ENCODE peak calls at places on chromosomes 4 and X, in seven cellular contexts. M is choroid plexus epithelial cell, Q is heart right ventricle, U is endodermal cell, X is upper lobe of right lung, H is lower lobe of right lung, I is suprapubic skin. Z is an unnamed sample.

GRCh38 chr4:168771251-168771650 is 238.8 kb downstream of the CBR4 start:
- DNase-seq in H (no peak), X (no peak), I (no peak), M (no peak), Q (no peak), U (no peak), Z (no peak)

GRCh38 chr4:138892483-138893386 is 122.8 kb upstream of the NOCT start:
- DNase-seq in Q (no peak), M (no peak), U (no peak), I (no peak), X (no peak), H (no peak), Z (no peak)

GRCh38 chrX:97446298-97446882 is 562.7 kb downstream of the RPA4 start:
- DNase-seq in I (no peak), X (no peak), U (no peak), H (no peak), Q (no peak), M (peak), Z (peak)

GRCh38 chr4:59597536-59598232 is 1602.4 kb upstream of the ADGRL3 start:
- DNase-seq in H (no peak), U (no peak), Q (no peak), I (no peak), M (peak), X (peak), Z (no peak)

GRCh38 chr4:152937280-152937534 is 1.1 kb downstream of the FHDC1 start:
- DNase-seq in Q (no peak), I (no peak), U (no peak), M (no peak), H (no peak), X (no peak), Z (no peak)

GRCh38 chrX:11261260-11261659 is 32.0 kb upstream of the AMELX start:
- DNase-seq in H (no peak), M (peak), U (no peak), I (no peak), Q (no peak), X (no peak), Z (peak)

GRCh38 chr4:124386648-124387047 is 325.9 kb downstream of the ANKRD50 start:
- DNase-seq in H (no peak), I (no peak), M (peak), Q (no peak), X (no peak), U (no peak), Z (no peak)

GRCh38 chr4:135365065-135365464 is 1163.5 kb upstream of the PABPC4L start:
- DNase-seq in U (no peak), Q (no peak), H (no peak), I (no peak), M (peak), X (no peak), Z (peak)

GRCh38 chr4:14583331-14583730 is 418.9 kb upstream of the CPEB2 start:
- DNase-seq in Q (no peak), M (peak), H (no peak), U (no peak), X (no peak), I (no peak), Z (peak)

GRCh38 chrX:42755820-42756219 is 22.1 kb downstream of the PPP1R2C start:
- DNase-seq in U (no peak), Q (peak), H (peak), M (peak), I (peak), X (no peak), Z (peak)

GRCh38 chrX:15016051-15016450 is 142.8 kb downstream of the MOSPD2 start:
- DNase-seq in M (no peak), U (no peak), X (no peak), Q (no peak), I (no peak), H (no peak), Z (no peak)

GRCh38 chr4:13640149-13640671 is 12.7 kb upstream of the BOD1L1 start:
- DNase-seq in M (peak), I (no peak), U (peak), H (no peak), Q (no peak), X (no peak), Z (peak)

GRCh38 chr4:187617117-187617516 is 378.5 kb upstream of the ZFP42 start:
- DNase-seq in H (no peak), M (peak), I (no peak), U (no peak), Q (no peak), X (no peak), Z (no peak)

GRCh38 chr4:186839122-186840037 is 115.7 kb upstream of the FAT1 start:
- DNase-seq in U (no peak), H (no peak), X (no peak), I (no peak), Q (no peak), M (peak), Z (peak)

GRCh38 chr4:38759077-38759789 is 23.6 kb downstream of the TLR10 start:
- DNase-seq in H (no peak), U (peak), X (no peak), I (no peak), Q (peak), M (peak), Z (peak)

GRCh38 chr4:176437756-176438155 is 118.0 kb downstream of the SPCS3 start:
- DNase-seq in M (no peak), X (no peak), H (no peak), U (no peak), Q (no peak), I (no peak), Z (peak)

GRCh38 chr4:159141193-159141592 is 38.3 kb downstream of the RAPGEF2 start:
- DNase-seq in U (no peak), Q (no peak), I (no peak), H (no peak), X (no peak), M (peak), Z (no peak)

GRCh38 chr4:107279729-107280128 is 243.6 kb upstream of the DKK2 start:
- DNase-seq in I (no peak), X (no peak), U (no peak), H (no peak), M (peak), Q (no peak), Z (peak)

GRCh38 chrX:30597258-30598012 is 19.9 kb upstream of the TASL start:
- DNase-seq in U (no peak), Q (no peak), H (no peak), I (no peak), X (no peak), M (no peak), Z (peak)

GRCh38 chrX:9683350-9683749 is 82.3 kb downstream of the GPR143 start:
- DNase-seq in X (no peak), H (no peak), Q (no peak), U (no peak), M (no peak), I (no peak), Z (no peak)
- H3K4me3 ChIP-seq in X (no peak), H (no peak), Q (no peak), U (no peak), M (no peak), I (no peak), Z (no peak)

GRCh38 chr4:7781361-7781760 is 158.3 kb downstream of the AFAP1 start:
- DNase-seq in M (peak), U (no peak), Q (no peak), I (peak), X (peak), H (peak), Z (no peak)
- H3K4me3 ChIP-seq in M (no peak), U (no peak), Q (no peak), I (no peak), X (no peak), H (no peak), Z (no peak)

DNA sequence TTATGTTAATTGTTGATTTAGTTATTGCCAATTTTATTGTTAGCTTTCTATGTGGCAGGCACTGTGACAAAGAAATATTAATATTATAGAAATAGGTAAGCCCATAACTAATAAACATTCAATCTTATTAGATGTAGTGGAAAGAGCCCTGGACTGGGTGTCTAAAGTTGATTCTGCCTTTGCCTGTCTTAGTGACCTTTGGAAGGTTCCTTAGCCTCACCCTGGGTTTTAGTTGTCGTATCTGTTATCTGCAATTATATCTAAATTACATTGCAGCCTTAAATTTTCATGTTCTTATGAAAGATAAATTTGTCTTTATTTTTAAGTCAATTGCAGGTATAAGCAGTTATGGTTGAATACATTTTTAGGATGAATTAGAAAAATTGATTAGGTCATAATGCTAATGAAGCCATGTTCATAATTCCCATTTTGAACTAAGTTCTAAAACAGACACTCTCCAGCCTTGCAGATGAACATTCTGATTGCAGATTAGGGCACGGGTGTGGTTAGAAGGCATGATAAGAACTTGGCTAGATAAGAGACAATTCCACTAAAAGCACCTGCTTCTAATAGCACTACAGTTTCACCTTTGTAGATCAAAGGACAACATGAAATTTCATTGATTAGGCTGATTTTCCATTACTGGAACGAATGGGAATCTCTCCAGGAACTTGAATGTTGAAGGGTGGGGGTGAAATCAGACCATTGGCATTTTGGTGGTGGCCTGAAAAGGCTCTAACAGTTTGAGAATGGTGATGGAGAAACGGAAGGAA is 17.3 kb upstream of the ENPEP start:
- DNase-seq in X (no peak), U (no peak), M (no peak), I (no peak), Q (no peak), H (no peak), Z (no peak)
- H3K4me3 ChIP-seq in X (no peak), U (no peak), M (no peak), I (no peak), Q (no peak), H (no peak), Z (no peak)

DNA sequence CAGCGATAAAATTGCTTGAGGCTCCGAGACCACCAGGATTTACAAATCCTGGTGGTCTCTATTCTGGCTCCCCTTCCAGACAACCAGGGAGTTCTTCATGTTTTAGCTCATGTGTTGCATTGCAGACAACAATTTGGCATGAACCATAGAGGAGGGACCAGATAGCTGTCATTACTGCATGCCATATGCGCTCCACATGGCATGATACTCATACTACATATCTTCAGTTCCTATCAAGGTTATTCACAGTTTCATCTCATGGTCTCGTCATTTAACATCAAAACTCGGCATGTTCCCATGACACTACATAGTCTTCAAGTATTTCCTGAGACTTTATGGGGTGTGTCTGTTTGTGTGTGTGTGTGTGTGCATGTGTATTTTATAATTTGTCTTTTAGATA is 220.3 kb downstream of the OR13H1 start:
- DNase-seq in M (no peak), I (no peak), U (no peak), X (no peak), Q (no peak), H (no peak), Z (no peak)
- H3K4me3 ChIP-seq in M (no peak), I (no peak), U (no peak), X (no peak), Q (peak), H (no peak), Z (no peak)

DNA sequence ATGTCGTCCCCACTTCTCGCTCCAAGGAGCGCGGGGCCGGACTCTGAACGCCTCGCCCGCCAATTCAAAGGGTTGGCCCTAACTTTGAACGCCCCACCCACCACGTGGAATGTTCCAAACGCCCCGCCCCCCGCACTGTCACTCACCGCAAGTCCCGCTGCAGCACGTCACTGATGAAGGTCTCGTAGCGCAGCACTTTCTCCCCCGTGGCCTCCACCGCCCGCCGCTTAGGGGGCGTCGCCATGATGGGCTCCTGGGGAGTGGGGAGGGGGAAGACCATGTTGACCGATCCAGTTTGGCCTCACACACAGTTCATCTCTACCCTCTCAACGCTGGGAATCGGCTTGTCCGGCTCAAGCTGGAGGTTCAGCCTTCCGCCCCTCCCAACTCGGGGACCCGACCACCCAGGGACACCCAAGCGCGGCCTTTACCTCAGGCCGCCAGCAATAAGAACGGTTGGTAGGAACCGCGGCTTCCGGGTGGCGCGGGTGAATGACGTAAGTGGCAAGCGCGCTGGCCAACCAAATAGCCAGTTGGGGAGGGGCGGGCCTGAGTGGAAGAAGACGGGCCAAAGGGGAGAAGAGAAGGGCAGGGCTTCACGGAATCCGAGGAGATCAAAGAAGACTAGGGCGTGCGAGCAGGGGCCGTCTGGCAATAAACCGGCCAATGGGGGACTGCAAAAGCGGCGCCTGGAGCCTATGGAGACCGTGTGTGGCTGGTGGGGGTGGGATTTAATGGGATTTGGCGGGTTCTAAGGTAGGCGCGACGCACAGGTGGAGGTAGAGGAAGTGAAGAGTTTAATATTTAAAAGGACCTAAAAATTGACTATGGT is at the start of gene UXT:
- DNase-seq in Q (peak), X (peak), U (peak), M (peak), H (peak), I (peak), Z (peak)
- H3K4me3 ChIP-seq in Q (peak), X (peak), U (peak), M (peak), H (peak), I (peak), Z (peak)

GRCh38 chr4:109614466-109614865 is 54.4 kb downstream of the MCUB start:
- DNase-seq in U (no peak), H (no peak), Q (no peak), I (no peak), X (no peak), M (peak), Z (no peak)

GRCh38 chr4:109609431-109609830 is 49.4 kb downstream of the MCUB start:
- DNase-seq in Q (no peak), I (no peak), H (no peak), M (no peak), U (no peak), X (no peak), Z (no peak)

GRCh38 chr4:109611045-109611616 is 51.1 kb downstream of the MCUB start:
- DNase-seq in Q (no peak), M (peak), X (no peak), I (no peak), H (no peak), U (no peak), Z (no peak)

DNA sequence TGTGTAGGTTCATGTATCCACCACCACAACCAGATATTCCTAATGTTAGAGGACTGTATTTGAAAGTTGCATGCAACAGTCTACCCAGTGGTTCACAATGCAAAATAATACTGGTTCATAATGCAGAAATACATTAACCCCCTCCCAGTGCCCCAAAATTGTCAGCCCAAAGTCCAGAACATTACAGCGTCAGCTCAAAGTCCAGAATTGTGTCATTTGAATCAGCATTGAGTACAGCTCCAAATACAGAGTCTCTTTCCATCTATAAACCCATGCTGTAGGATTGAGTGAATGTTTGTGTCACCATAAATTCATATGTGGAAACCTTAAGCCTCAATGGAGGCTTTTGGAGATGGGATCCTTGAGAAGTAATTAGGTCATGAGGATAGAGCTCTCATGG is 54.0 kb downstream of the MCUB start:
- DNase-seq in U (no peak), H (no peak), M (no peak), X (no peak), Q (no peak), I (no peak), Z (no peak)
- H3K4me3 ChIP-seq in U (no peak), H (no peak), M (no peak), X (no peak), Q (no peak), I (no peak), Z (no peak)

DNA sequence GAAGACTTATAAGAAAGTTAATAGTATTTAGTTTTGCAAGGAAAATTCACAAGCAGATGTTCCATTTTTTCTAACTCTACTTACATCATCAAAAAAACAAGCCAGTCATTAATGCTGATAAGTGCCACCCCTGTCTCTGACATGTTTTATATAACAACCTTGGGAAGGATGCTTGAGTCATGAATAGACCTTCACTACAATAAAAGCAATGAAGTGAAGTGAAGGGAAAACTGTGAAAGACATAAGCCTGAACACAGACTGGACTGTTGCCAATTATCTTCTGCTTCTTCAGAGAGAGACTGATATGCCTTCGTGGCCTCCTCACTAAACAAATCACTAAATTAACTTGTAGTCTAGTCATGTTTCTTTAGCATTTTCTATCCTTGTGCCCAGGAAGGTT is 353.2 kb downstream of the PDHA2 start:
- DNase-seq in X (no peak), Q (no peak), M (peak), I (no peak), H (no peak), U (no peak), Z (no peak)
- H3K4me3 ChIP-seq in X (no peak), Q (no peak), M (no peak), I (no peak), H (no peak), U (no peak), Z (no peak)

DNA sequence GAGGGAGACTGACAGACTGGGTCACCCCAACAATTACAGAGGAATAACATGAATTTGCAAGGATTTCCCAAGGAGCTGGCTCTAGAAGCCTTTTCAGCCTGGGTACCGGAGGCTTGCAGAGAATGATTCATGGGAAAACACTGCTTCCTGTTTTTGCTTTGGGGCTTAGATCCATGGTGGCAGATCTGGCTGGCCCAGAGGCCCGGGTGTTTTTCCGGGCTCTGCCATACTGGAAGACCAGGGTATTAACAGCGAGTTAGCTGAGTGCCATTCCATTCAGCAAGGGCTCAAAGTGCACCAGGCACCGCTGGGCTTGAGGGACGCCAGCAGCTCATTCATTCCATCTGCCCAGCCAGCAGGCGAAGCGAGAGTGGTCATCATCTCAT is 1.3 kb downstream of the WDR1 start:
- DNase-seq in H (no peak), X (no peak), M (peak), Q (no peak), U (no peak), I (no peak), Z (peak)
- H3K4me3 ChIP-seq in H (peak), X (peak), M (peak), Q (peak), U (peak), I (peak), Z (peak)